ENCODE peak calls at places on chromosomes 2 and 18, in four cellular contexts. S is K562, M is HepG2, U is GM12878. E is an unnamed sample.

GRCh38 chr2:60485055-60485454 is 68.4 kb downstream of the BCL11A start:
- DNase-seq in S (no peak), M (peak), U (no peak), E (no peak)

GRCh38 chr2:173749315-173749714 is 215.9 kb downstream of the SP3 start:
- DNase-seq in S (no peak), M (peak), U (no peak), E (peak)

GRCh38 chr18:26746284-26747130 is 119.0 kb downstream of the AQP4 start:
- DNase-seq in S (no peak), U (no peak), M (peak), E (no peak)

GRCh38 chr18:519019-519879 is 18.7 kb upstream of the COLEC12 start:
- DNase-seq in S (no peak), M (no peak), U (peak), E (no peak)

GRCh38 chr2:162261032-162261945 is 18.0 kb upstream of the FAP start:
- DNase-seq in S (no peak), M (no peak), U (no peak), E (no peak)

GRCh38 chr2:172710584-172711024 is 25.0 kb upstream of the RAPGEF4 start:
- DNase-seq in M (peak), S (peak), U (no peak), E (peak)

GRCh38 chr2:190159453-190159852 is 96.9 kb upstream of the MSTN start:
- DNase-seq in U (no peak), M (no peak), S (no peak), E (no peak)

GRCh38 chr2:23401427-23402204 is 16.6 kb downstream of the KLHL29 start:
- DNase-seq in M (no peak), S (no peak), U (no peak), E (no peak)

GRCh38 chr18:75360941-75361340 is 66.6 kb downstream of the SMIM21 start:
- DNase-seq in U (no peak), M (no peak), S (no peak), E (no peak)

GRCh38 chr2:38709515-38710194 is 41.5 kb downstream of the SRSF7 start:
- DNase-seq in M (no peak), U (peak), S (no peak), E (no peak)

GRCh38 chr2:107068502-107068901 is 182.5 kb upstream of the ST6GAL2 start:
- DNase-seq in S (no peak), U (no peak), M (no peak), E (no peak)

GRCh38 chr18:11899063-11899462 is 9.1 kb downstream of the MPPE1 start:
- DNase-seq in S (no peak), U (no peak), M (no peak), E (no peak)

GRCh38 chr18:9210996-9211395 is 74.4 kb downstream of the ANKRD12 start:
- DNase-seq in U (no peak), S (no peak), M (no peak), E (no peak)

GRCh38 chr18:71105078-71105819 is 816.4 kb downstream of the SOCS6 start:
- DNase-seq in S (no peak), U (no peak), M (no peak), E (no peak)

GRCh38 chr2:197168705-197169104 is 141.9 kb downstream of the ANKRD44 start:
- DNase-seq in M (peak), U (no peak), S (peak), E (peak)

GRCh38 chr18:56709463-56709862 is 58.3 kb downstream of the WDR7 start:
- DNase-seq in M (peak), S (peak), U (peak), E (peak)

GRCh38 chr2:154713605-154714004 is 15.1 kb downstream of the KCNJ3 start:
- DNase-seq in S (no peak), U (no peak), M (no peak), E (no peak)

GRCh38 chr2:3639015-3639630 is 18.9 kb upstream of the ALLC start:
- DNase-seq in U (no peak), S (no peak), M (no peak), E (no peak)
- TF ChIP-seq SP1 in U (no peak), S (no peak), M (no peak), E (no peak)

DNA sequence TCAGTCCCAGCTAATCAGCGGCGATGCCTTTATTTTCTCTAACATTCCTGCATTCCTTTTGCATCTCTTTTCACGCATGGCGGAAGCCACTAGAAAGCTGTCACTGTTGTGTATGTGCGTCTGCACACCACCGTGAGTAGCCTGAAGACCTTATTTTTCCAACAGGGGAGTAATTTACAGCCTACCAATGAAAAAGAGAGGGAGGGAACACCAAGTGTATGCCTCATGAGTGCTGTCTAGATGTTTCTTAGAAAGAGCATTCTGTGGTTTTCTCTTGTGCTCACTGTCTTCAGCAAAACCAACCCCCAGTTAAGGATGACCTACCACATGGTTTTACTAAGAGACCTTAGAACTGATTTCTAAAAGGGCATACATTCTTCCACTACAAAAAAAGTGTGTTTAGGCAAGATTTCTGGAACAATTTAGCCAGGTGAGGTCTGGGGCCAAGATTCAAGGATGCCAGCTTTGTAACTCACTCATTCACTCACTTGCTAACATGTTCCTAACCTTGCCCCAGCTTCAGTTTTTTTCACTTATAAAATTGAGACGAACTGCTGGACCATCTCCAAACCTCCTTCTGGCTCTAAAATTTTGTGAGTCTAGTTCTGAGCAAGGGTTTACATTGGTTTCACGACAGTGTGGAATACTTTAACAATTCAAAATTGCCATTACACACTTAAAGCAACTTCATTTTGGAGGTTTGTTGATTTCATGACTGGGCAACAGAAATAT is 51.4 kb downstream of the BCL2 start:
- DNase-seq in U (no peak), M (no peak), S (no peak), E (no peak)
- TF ChIP-seq BHLHE40 in U (no peak), M (no peak), S (no peak), E (no peak)

GRCh38 chr2:233477548-233478433 is 88.8 kb downstream of the USP40 start:
- DNase-seq in M (no peak), S (no peak), U (no peak), E (no peak)
- TF ChIP-seq TARDBP in M (no peak), S (no peak), U (no peak), E (no peak)

DNA sequence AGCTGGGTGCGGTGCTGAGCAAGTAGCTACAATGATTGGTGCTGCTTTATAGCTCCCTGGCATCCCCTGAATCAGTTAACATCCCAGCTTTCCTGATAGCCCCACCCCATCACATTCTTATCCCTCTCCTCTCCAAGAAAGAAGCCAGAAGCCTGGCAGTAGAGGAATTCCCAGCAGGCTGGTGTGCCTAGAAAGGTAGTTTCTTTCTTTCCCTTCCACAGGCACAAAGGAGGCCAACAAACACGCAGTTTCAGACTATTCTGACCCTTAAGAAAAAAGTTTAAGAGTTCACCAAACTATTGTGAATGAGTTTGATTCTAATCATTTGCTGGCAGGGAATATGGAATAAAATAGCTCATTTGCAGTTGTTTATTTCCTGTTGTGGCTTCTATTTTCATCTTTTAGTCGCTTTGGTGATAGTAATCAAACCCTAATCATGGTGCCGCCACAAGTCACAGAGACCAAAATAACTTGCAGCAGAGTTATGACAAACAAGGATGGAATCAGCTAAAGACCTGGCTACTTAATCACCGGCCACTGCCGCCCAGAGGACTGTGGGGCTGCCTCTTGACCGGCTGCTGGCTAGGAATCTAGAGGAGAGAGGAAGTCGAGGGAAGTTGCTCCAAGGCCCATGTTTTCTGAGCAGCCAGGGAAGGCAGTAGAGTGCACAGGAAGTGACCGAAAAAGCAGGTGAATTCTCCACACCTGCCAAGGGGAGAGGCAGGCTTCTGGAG is 4.9 kb upstream of the SMAD7 start:
- DNase-seq in U (no peak), S (no peak), M (no peak), E (no peak)
- TF ChIP-seq SP1 in U (no peak), S (no peak), M (no peak), E (no peak)

GRCh38 chr2:214742119-214742518 is 67.4 kb downstream of the BARD1 start:
- DNase-seq in S (no peak), M (no peak), U (no peak), E (no peak)
- TF ChIP-seq BHLHE40 in S (no peak), M (no peak), U (no peak), E (no peak)